ENCODE peak calls at places on chromosomes 6 and 20, in ten cellular contexts. F is HCT116, U is spleen, I is stomach, Q is transverse colon, J is GM12891, N is prostate gland, T is GM12892, Y is endothelial cell of umbilical vein, M is sigmoid colon. Z is an unnamed sample.

GRCh38 chr6:82704048-82704447 is 340.4 kb downstream of the TPBG start:
- DNase-seq in F (no peak), U (no peak), I (no peak), Q (no peak), J (no peak), N (no peak), T (no peak), Y (no peak), M (no peak), Z (no peak)

GRCh38 chr6:36666726-36667591 is 11.6 kb upstream of the CDKN1A start:
- DNase-seq in F (peak; percentile 59), U (peak; percentile 85), I (peak; percentile 47), Q (peak; percentile 65), J (peak; percentile 55), N (peak; percentile 79), T (peak; percentile 66), Y (peak; percentile 41), M (peak; percentile 89), Z (no peak)

GRCh38 chr6:111871725-111872520 is 1.3 kb downstream of the FYN start:
- DNase-seq in F (no peak), U (peak; percentile 80), I (no peak), Q (peak; percentile 8), J (no peak), N (no peak), T (no peak), Y (peak; percentile 60), M (peak; percentile 72), Z (no peak)

GRCh38 chr6:148835920-148836441 is 89.2 kb downstream of the UST start:
- DNase-seq in F (no peak), U (no peak), I (no peak), Q (no peak), J (no peak), N (no peak), T (no peak), Y (no peak), M (no peak), Z (no peak)

GRCh38 chr6:149941583-149942460 is at the start of gene ULBP2:
- DNase-seq in F (peak; percentile 75), U (peak; percentile 91), I (peak; percentile 71), Q (peak; percentile 73), J (no peak), N (peak; percentile 70), T (peak; percentile 42), Y (peak; percentile 97), M (peak; percentile 86), Z (no peak)

GRCh38 chr6:87909849-87910248 is 137.8 kb upstream of the SPACA1 start:
- DNase-seq in F (no peak), U (no peak), I (no peak), Q (no peak), J (no peak), N (no peak), T (no peak), Y (peak; percentile 86), M (no peak), Z (no peak)

GRCh38 chr6:112233864-112234263 is 20.5 kb downstream of the LAMA4 start:
- DNase-seq in F (no peak), U (no peak), I (no peak), Q (no peak), J (no peak), N (no peak), T (no peak), Y (peak; percentile 92), M (peak; percentile 73), Z (no peak)

GRCh38 chr20:58803533-58803932 is 47.2 kb downstream of the GNAS-AS1 start:
- DNase-seq in F (no peak), U (no peak), I (no peak), Q (no peak), J (no peak), N (no peak), T (no peak), Y (no peak), M (no peak), Z (no peak)

GRCh38 chr20:20754758-20755157 is 42.3 kb upstream of the RALGAPA2 start:
- DNase-seq in F (no peak), U (no peak), I (no peak), Q (no peak), J (no peak), N (no peak), T (no peak), Y (no peak), M (no peak), Z (peak; percentile 29)

GRCh38 chr20:44981736-44982406 is 15.6 kb downstream of the STK4 start:
- DNase-seq in F (no peak), U (no peak), I (no peak), Q (no peak), J (no peak), N (no peak), T (no peak), Y (no peak), M (no peak), Z (no peak)

GRCh38 chr6:47419621-47420020 is 58.0 kb upstream of the CD2AP start:
- DNase-seq in F (no peak), U (no peak), I (no peak), Q (no peak), J (no peak), N (no peak), T (no peak), Y (peak; percentile 13), M (no peak), Z (no peak)

GRCh38 chr6:3159805-3160781 is 2.7 kb upstream of the TUBB2A start:
- DNase-seq in F (peak; percentile 33), U (peak; percentile 79), I (peak; percentile 87), Q (peak; percentile 84), J (no peak), N (no peak), T (no peak), Y (no peak), M (peak; percentile 78), Z (no peak)

GRCh38 chr20:44714701-44715494 is at the start of gene CCN5:
- DNase-seq in F (peak; percentile 32), U (peak; percentile 85), I (peak; percentile 93), Q (peak; percentile 87), J (no peak), N (peak; percentile 80), T (no peak), Y (peak; percentile 68), M (peak; percentile 89), Z (no peak)

GRCh38 chr6:135811172-135811571 is 40.3 kb upstream of the PDE7B start:
- DNase-seq in F (no peak), U (no peak), I (no peak), Q (no peak), J (no peak), N (no peak), T (no peak), Y (no peak), M (no peak), Z (no peak)

GRCh38 chr6:90294008-90294511 is 2.6 kb downstream of the BACH2 start:
- DNase-seq in F (no peak), U (no peak), I (no peak), Q (no peak), J (no peak), N (no peak), T (no peak), Y (no peak), M (no peak), Z (no peak)

GRCh38 chr6:26439552-26440125 is 665 bp upstream of the BTN3A3 start:
- DNase-seq in F (no peak), U (no peak), I (no peak), Q (no peak), J (no peak), N (no peak), T (no peak), Y (no peak), M (no peak), Z (no peak)

GRCh38 chr20:62427172-62428007 is at the start of gene RBBP8NL:
- DNase-seq in F (peak; percentile 77), U (no peak), I (peak; percentile 97), Q (peak; percentile 92), J (no peak), N (peak; percentile 96), T (no peak), Y (no peak), M (no peak), Z (no peak)
- TF ChIP-seq POLR2A in F (no peak), U (no peak), I (no peak), Q (no peak), J (no peak), N (no peak), T (no peak), Y (no peak), M (no peak), Z (no peak)

GRCh38 chr20:40689100-40689942 is at the start of gene MAFB:
- DNase-seq in F (no peak), U (peak; percentile 93), I (peak; percentile 88), Q (peak; percentile 80), J (peak; percentile 58), N (peak; percentile 95), T (peak; percentile 58), Y (peak; percentile 95), M (peak; percentile 96), Z (peak; percentile 97)
- TF ChIP-seq POLR2AphosphoS5 in F (no peak), U (peak; percentile 100), I (peak; percentile 99), Q (peak; percentile 93), J (no peak), N (peak; percentile 89), T (no peak), Y (peak; percentile 97), M (peak; percentile 99), Z (peak; percentile 99)

DNA sequence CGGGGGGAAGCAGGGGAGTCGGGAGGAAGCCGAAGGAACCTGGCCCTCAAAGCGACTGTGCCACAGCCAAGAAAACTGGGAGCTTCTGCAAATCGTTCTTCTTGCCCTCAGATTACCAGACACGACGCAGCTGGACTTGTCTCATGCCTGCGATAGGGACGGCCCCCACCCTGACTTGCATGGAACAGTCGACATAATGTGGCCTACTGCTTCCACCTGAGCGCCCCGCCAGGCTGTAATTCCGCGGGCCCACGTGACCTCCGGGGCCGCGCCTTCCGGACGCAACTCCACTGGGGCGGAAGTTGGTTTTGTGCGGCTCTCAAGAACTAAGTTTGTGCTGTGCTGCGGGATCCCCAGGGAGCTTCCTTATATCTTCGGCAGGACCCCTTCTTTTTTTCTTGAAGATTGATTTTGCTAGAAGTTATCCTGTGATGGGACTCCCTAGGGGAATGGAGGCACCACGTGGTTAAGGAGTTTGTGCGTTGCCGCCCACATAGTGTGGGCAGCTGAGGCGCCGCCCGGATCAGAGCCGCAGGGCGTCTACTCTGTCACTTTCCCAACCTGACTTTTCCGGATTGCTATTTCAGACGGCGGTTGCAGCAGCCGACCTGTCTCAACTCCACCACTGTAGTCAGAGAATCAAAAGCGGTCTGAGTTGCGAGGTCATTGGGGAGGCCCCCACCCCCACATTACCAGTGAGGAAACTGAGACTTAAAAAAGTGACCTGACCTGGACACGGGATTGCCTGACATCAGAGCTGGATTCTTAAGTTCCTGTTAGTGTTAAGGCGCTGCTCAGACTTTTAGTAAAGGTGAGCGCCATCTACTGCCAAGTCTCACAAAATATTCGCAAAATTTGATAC is 540 bp upstream of the CD164 start:
- DNase-seq in F (peak; percentile 89), U (peak; percentile 99), I (peak; percentile 92), Q (peak; percentile 94), J (peak; percentile 67), N (peak; percentile 94), T (peak; percentile 69), Y (peak; percentile 94), M (peak; percentile 96), Z (peak; percentile 98)
- TF ChIP-seq POLR2A in F (peak; percentile 16), U (peak; percentile 3), I (no peak), Q (peak; percentile 73), J (peak; percentile 41), N (peak; percentile 18), T (peak; percentile 43), Y (peak; percentile 87), M (peak; percentile 4), Z (peak; percentile 8)

DNA sequence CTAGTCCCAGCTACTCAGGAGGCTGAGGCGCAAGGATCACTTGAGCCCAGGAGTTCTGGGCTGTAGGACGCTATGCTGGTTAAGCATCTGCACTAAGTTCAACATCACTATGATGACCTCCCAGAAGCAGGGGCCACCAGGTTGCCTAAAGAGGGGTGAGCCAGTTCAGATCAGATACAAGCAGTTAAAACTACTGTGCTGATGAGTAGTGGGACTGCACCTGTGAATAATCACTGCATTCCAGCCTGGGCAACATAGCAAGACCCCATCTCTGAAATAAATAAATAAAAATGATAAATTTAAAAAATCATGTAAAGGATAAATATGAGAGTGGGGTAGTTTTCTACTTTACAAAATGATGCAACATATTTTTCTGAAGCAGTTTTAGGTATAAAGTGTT is 106.5 kb downstream of the TMEM170B start:
- DNase-seq in F (no peak), U (no peak), I (no peak), Q (no peak), J (no peak), N (no peak), T (no peak), Y (no peak), M (no peak), Z (no peak)
- TF ChIP-seq POLR2AphosphoS5 in F (no peak), U (no peak), I (no peak), Q (no peak), J (no peak), N (no peak), T (no peak), Y (no peak), M (no peak), Z (no peak)